ENCODE peak calls at places on chromosomes 11 and 22, in nine cellular contexts. One of them, this sample, is unnamed. For H3K36me3, the result is how much of the 10 kb centered on the place peaks cover.

GRCh38 chr22:19871023-19871844 is 16.6 kb upstream of the GNB1L start:
- DNase-seq in OCI-LY7: no peak
- DNase-seq in kidney: peak
- DNase-seq in HCT116: no peak
- DNase-seq in tibial artery: peak
- DNase-seq in mucosa of descending colon: no peak
- DNase-seq in heart right ventricle: no peak
- DNase-seq in PC-3: no peak
- DNase-seq in uterus: no peak
- DNase-seq in this sample: peak

GRCh38 chr11:119990306-119991021 is 147.4 kb downstream of the TRIM29 start:
- DNase-seq in heart right ventricle: peak
- DNase-seq in OCI-LY7: no peak
- DNase-seq in tibial artery: no peak
- DNase-seq in uterus: no peak
- DNase-seq in kidney: no peak
- DNase-seq in HCT116: no peak
- DNase-seq in mucosa of descending colon: no peak
- DNase-seq in PC-3: no peak
- DNase-seq in this sample: peak

GRCh38 chr11:119589011-119589410 is 140.0 kb downstream of the NECTIN1 start:
- DNase-seq in kidney: no peak
- DNase-seq in uterus: no peak
- DNase-seq in mucosa of descending colon: no peak
- DNase-seq in tibial artery: no peak
- DNase-seq in OCI-LY7: no peak
- DNase-seq in PC-3: no peak
- DNase-seq in heart right ventricle: no peak
- DNase-seq in HCT116: no peak
- DNase-seq in this sample: no peak

GRCh38 chr11:64849600-64850356 is 5.3 kb upstream of the CDC42BPG start:
- DNase-seq in mucosa of descending colon: peak
- DNase-seq in PC-3: no peak
- DNase-seq in tibial artery: no peak
- DNase-seq in HCT116: no peak
- DNase-seq in OCI-LY7: no peak
- DNase-seq in heart right ventricle: peak
- DNase-seq in uterus: no peak
- DNase-seq in kidney: no peak
- DNase-seq in this sample: no peak

GRCh38 chr22:22785316-22786065 is 102.1 kb upstream of the IGLL5 start:
- DNase-seq in mucosa of descending colon: no peak
- DNase-seq in kidney: no peak
- DNase-seq in uterus: no peak
- DNase-seq in PC-3: no peak
- DNase-seq in HCT116: no peak
- DNase-seq in heart right ventricle: no peak
- DNase-seq in OCI-LY7: no peak
- DNase-seq in tibial artery: no peak
- DNase-seq in this sample: no peak

GRCh38 chr22:23243006-23243573 is 62.8 kb downstream of the BCR start:
- DNase-seq in tibial artery: no peak
- DNase-seq in PC-3: no peak
- DNase-seq in uterus: no peak
- DNase-seq in mucosa of descending colon: no peak
- DNase-seq in kidney: no peak
- DNase-seq in OCI-LY7: no peak
- DNase-seq in heart right ventricle: no peak
- DNase-seq in HCT116: no peak
- DNase-seq in this sample: no peak

GRCh38 chr11:70747889-70748288 is 349.6 kb downstream of the CTTN start:
- DNase-seq in OCI-LY7: no peak
- DNase-seq in heart right ventricle: no peak
- DNase-seq in uterus: no peak
- DNase-seq in kidney: no peak
- DNase-seq in tibial artery: no peak
- DNase-seq in mucosa of descending colon: no peak
- DNase-seq in HCT116: no peak
- DNase-seq in PC-3: no peak
- DNase-seq in this sample: no peak

GRCh38 chr11:128831781-128832497 is 35.2 kb downstream of the KCNJ1 start:
- DNase-seq in PC-3: no peak
- DNase-seq in OCI-LY7: peak
- DNase-seq in mucosa of descending colon: no peak
- DNase-seq in heart right ventricle: no peak
- DNase-seq in uterus: no peak
- DNase-seq in tibial artery: no peak
- DNase-seq in HCT116: no peak
- DNase-seq in kidney: no peak
- DNase-seq in this sample: no peak

GRCh38 chr11:19455731-19456130 is 215.0 kb upstream of the E2F8 start:
- DNase-seq in heart right ventricle: peak
- DNase-seq in kidney: no peak
- DNase-seq in HCT116: no peak
- DNase-seq in PC-3: no peak
- DNase-seq in tibial artery: peak
- DNase-seq in mucosa of descending colon: no peak
- DNase-seq in OCI-LY7: no peak
- DNase-seq in uterus: no peak
- DNase-seq in this sample: no peak

GRCh38 chr11:120125005-120125404 is 12.9 kb downstream of the TRIM29 start:
- DNase-seq in PC-3: peak
- DNase-seq in HCT116: peak
- DNase-seq in tibial artery: peak
- DNase-seq in OCI-LY7: no peak
- DNase-seq in mucosa of descending colon: no peak
- DNase-seq in kidney: peak
- DNase-seq in heart right ventricle: no peak
- DNase-seq in uterus: no peak
- DNase-seq in this sample: peak

GRCh38 chr11:64094463-64095223 is 58.9 kb downstream of the FLRT1 start:
- DNase-seq in tibial artery: no peak
- DNase-seq in uterus: no peak
- DNase-seq in PC-3: peak
- DNase-seq in heart right ventricle: no peak
- DNase-seq in HCT116: peak
- DNase-seq in kidney: no peak
- DNase-seq in mucosa of descending colon: no peak
- DNase-seq in OCI-LY7: no peak
- DNase-seq in this sample: peak

GRCh38 chr11:117420598-117420997 is 92.9 kb downstream of the CEP164 start:
- DNase-seq in mucosa of descending colon: no peak
- DNase-seq in heart right ventricle: no peak
- DNase-seq in HCT116: no peak
- DNase-seq in PC-3: no peak
- DNase-seq in tibial artery: no peak
- DNase-seq in OCI-LY7: no peak
- DNase-seq in uterus: no peak
- DNase-seq in kidney: peak
- DNase-seq in this sample: no peak

DNA sequence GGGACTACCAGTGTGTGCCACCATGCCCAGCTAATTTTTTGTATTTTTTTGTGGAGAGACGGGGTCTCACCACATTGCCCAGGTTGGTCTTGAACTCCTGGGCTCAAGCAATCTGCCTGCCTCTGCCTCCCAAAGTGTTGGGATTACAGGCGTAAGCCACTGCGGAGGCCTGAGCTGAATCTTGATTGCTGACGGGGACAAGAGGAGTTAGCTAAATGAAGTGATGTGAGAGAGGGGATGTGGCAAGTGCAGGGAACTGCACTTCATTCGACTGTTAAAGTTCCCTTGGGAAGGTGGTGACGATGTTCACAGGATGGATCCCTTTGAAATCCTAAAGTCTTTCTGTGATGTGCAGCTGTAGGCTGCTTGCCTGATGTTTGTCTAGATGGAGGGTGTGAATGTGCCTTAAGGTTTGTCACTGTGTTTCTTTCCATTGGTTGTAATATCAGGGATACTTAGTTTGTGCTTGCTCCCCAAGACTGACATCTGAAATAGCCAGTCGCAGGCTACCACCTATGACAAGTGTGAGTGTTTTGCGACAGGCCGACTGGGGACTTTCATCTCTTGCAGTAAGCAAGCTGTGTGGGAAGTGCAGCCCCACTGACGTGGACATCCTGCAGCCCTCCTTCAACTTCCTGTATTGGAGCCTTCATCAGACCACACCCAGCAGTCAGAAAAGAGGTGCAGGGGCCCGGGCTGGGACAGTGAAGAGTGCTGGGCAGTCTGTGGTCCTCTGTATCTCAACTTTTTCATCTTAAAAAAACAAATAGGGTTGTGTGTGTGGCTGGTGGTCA is 19.6 kb upstream of the CCDC134 start:
- DNase-seq in heart right ventricle: peak
- DNase-seq in PC-3: no peak
- DNase-seq in uterus: peak
- DNase-seq in kidney: peak
- DNase-seq in HCT116: no peak
- DNase-seq in tibial artery: peak
- DNase-seq in OCI-LY7: peak
- DNase-seq in mucosa of descending colon: peak
- DNase-seq in this sample: peak
- H3K4me3 ChIP-seq in heart right ventricle: no peak
- H3K4me3 ChIP-seq in PC-3: no peak
- H3K4me3 ChIP-seq in uterus: no peak
- H3K4me3 ChIP-seq in kidney: no peak
- H3K4me3 ChIP-seq in HCT116: no peak
- H3K4me3 ChIP-seq in tibial artery: no peak
- H3K4me3 ChIP-seq in OCI-LY7: peak
- H3K4me3 ChIP-seq in mucosa of descending colon: no peak
- H3K4me3 ChIP-seq in this sample: no peak

GRCh38 chr11:68594123-68594522 is 90.2 kb upstream of the GAL start:
- DNase-seq in uterus: no peak
- DNase-seq in tibial artery: no peak
- DNase-seq in mucosa of descending colon: no peak
- DNase-seq in HCT116: no peak
- DNase-seq in kidney: no peak
- DNase-seq in OCI-LY7: no peak
- DNase-seq in PC-3: no peak
- DNase-seq in heart right ventricle: no peak
- DNase-seq in this sample: no peak
- H3K36me3 ChIP-seq in uterus: under half
- H3K36me3 ChIP-seq in tibial artery: half or more
- H3K36me3 ChIP-seq in mucosa of descending colon: under half
- H3K36me3 ChIP-seq in HCT116: half or more
- H3K36me3 ChIP-seq in kidney: under half
- H3K36me3 ChIP-seq in OCI-LY7: half or more
- H3K36me3 ChIP-seq in PC-3: half or more
- H3K36me3 ChIP-seq in heart right ventricle: half or more
- H3K36me3 ChIP-seq in this sample: under half

GRCh38 chr22:42432818-42433217 is 615 bp upstream of the NFAM1 start:
- DNase-seq in HCT116: no peak
- DNase-seq in uterus: no peak
- DNase-seq in PC-3: no peak
- DNase-seq in tibial artery: no peak
- DNase-seq in mucosa of descending colon: no peak
- DNase-seq in heart right ventricle: no peak
- DNase-seq in kidney: no peak
- DNase-seq in OCI-LY7: no peak
- DNase-seq in this sample: no peak

GRCh38 chr22:42431401-42432019 is 693 bp downstream of the NFAM1 start:
- DNase-seq in kidney: no peak
- DNase-seq in heart right ventricle: no peak
- DNase-seq in PC-3: no peak
- DNase-seq in mucosa of descending colon: no peak
- DNase-seq in OCI-LY7: no peak
- DNase-seq in tibial artery: no peak
- DNase-seq in HCT116: no peak
- DNase-seq in uterus: no peak
- DNase-seq in this sample: no peak

GRCh38 chr22:42433754-42434153 is 1.6 kb upstream of the NFAM1 start:
- DNase-seq in PC-3: no peak
- DNase-seq in kidney: no peak
- DNase-seq in OCI-LY7: no peak
- DNase-seq in tibial artery: no peak
- DNase-seq in uterus: no peak
- DNase-seq in mucosa of descending colon: no peak
- DNase-seq in heart right ventricle: no peak
- DNase-seq in HCT116: no peak
- DNase-seq in this sample: peak

GRCh38 chr22:42430486-42431125 is 1.6 kb downstream of the NFAM1 start:
- DNase-seq in HCT116: no peak
- DNase-seq in tibial artery: no peak
- DNase-seq in mucosa of descending colon: no peak
- DNase-seq in uterus: no peak
- DNase-seq in heart right ventricle: no peak
- DNase-seq in OCI-LY7: no peak
- DNase-seq in kidney: no peak
- DNase-seq in PC-3: no peak
- DNase-seq in this sample: no peak

DNA sequence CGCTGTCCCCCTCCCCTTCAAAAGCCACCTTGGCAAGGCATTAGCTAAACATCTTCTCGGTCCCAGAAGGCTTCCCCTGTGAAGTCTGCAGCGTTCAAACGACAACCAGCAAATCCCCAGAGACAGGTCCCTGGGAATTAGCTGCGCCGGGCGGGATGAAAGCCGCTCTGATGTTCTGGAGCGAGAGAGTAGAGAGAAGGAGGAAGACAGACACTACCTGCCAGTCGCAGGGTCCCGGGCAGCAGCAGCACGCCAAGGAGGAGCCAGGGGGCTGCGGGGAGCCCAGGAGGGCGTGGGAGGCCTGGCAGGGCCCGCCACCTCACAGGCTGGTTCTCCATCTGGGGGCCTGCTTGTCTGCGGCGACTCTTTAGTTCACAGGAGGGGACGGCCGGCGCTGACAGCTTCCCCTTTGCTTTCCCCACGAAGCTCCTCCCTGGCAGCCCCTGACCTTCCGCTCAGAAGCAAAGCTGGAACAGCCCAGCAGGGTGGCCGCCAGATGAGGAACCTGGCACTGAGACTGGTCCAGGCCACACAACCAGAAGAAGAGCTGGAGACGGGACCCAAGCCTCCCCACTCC is at the start of gene NFAM1:
- DNase-seq in kidney: peak
- DNase-seq in mucosa of descending colon: peak
- DNase-seq in heart right ventricle: peak
- DNase-seq in PC-3: no peak
- DNase-seq in tibial artery: peak
- DNase-seq in uterus: no peak
- DNase-seq in HCT116: no peak
- DNase-seq in OCI-LY7: no peak
- DNase-seq in this sample: peak
- H3K4me3 ChIP-seq in kidney: no peak
- H3K4me3 ChIP-seq in mucosa of descending colon: no peak
- H3K4me3 ChIP-seq in heart right ventricle: peak
- H3K4me3 ChIP-seq in PC-3: no peak
- H3K4me3 ChIP-seq in tibial artery: peak
- H3K4me3 ChIP-seq in uterus: no peak
- H3K4me3 ChIP-seq in HCT116: no peak
- H3K4me3 ChIP-seq in OCI-LY7: no peak
- H3K4me3 ChIP-seq in this sample: no peak

DNA sequence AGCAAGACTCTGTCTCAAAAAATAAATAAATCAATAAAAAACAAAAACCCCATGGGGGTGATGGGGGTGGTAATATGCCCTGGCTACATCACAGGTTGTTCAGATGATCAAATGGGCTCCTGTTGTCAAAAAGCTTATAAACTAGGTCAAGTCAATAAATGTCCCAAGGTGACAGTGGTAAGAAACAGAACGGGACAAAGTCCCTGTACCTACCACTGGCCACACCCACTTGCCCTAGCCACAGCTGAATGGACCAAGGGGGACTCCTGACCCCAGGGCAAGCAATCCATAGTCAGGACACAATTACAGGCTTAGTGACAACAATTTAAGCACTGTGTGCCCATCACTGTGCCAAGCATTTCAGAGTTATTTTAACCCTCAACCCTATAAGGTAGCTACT is 6.0 kb downstream of the NAGA start:
- DNase-seq in OCI-LY7: no peak
- DNase-seq in kidney: peak
- DNase-seq in uterus: no peak
- DNase-seq in mucosa of descending colon: peak
- DNase-seq in HCT116: no peak
- DNase-seq in heart right ventricle: no peak
- DNase-seq in PC-3: no peak
- DNase-seq in tibial artery: no peak
- DNase-seq in this sample: no peak
- H3K36me3 ChIP-seq in OCI-LY7: half or more
- H3K36me3 ChIP-seq in kidney: under half
- H3K36me3 ChIP-seq in uterus: under half
- H3K36me3 ChIP-seq in mucosa of descending colon: under half
- H3K36me3 ChIP-seq in HCT116: under half
- H3K36me3 ChIP-seq in heart right ventricle: half or more
- H3K36me3 ChIP-seq in PC-3: under half
- H3K36me3 ChIP-seq in tibial artery: half or more
- H3K36me3 ChIP-seq in this sample: under half

This sample was measured in adrenal gland.